ENCODE peak calls at places on chromosome 20, in six cellular contexts. S, K, J, E, M and Z are unnamed samples.
A peak's percentile ranks its signal among the peaks of the same experiment; 100 is the strongest.

GRCh38 chr20:52251827-52252226 is 60.2 kb upstream of the ZFP64 start:
- DNase-seq in K (no peak), S (no peak), M (no peak), E (no peak), J (no peak), Z (no peak)

GRCh38 chr20:420721-421574 is 12.8 kb downstream of the RBCK1 start:
- DNase-seq in K (no peak), S (peak; percentile 66), J (peak; percentile 74), E (no peak), M (peak; percentile 49), Z (no peak)

GRCh38 chr20:41398408-41398807 is 31.8 kb upstream of the EMILIN3 start:
- DNase-seq in E (no peak), M (no peak), S (no peak), J (no peak), K (no peak), Z (no peak)

GRCh38 chr20:13147071-13147961 is 73.8 kb upstream of the ISM1 start:
- DNase-seq in K (no peak), J (no peak), S (no peak), M (no peak), E (no peak), Z (no peak)

GRCh38 chr20:50870572-50871161 is 60.6 kb downstream of the ADNP start:
- DNase-seq in E (peak; percentile 73), K (peak; percentile 86), M (no peak), S (peak; percentile 98), J (peak; percentile 94), Z (no peak)

GRCh38 chr20:61940976-61941720 is 124.5 kb downstream of the TAF4 start:
- DNase-seq in S (no peak), M (no peak), K (no peak), J (peak; percentile 5), E (no peak), Z (no peak)

GRCh38 chr20:61205769-61206168 is 46.3 kb upstream of the CDH4 start:
- DNase-seq in J (no peak), M (no peak), E (no peak), K (no peak), S (no peak), Z (no peak)

GRCh38 chr20:35311409-35311808 is 19.2 kb upstream of the FAM83C start:
- DNase-seq in K (no peak), E (no peak), M (peak; percentile 79), J (no peak), S (peak; percentile 22), Z (no peak)

GRCh38 chr20:25039697-25040437 is 18.1 kb downstream of the ACSS1 start:
- DNase-seq in S (no peak), J (no peak), E (no peak), M (no peak), K (no peak), Z (no peak)

GRCh38 chr20:35831029-35831428 is 59.2 kb downstream of the PHF20 start:
- DNase-seq in M (no peak), E (no peak), S (no peak), J (no peak), K (no peak), Z (no peak)

GRCh38 chr20:47330933-47331708 is 25.4 kb downstream of the ZMYND8 start:
- DNase-seq in K (no peak), S (no peak), E (no peak), M (peak; percentile 94), J (no peak), Z (no peak)

GRCh38 chr20:6562111-6562510 is 205.4 kb upstream of the BMP2 start:
- DNase-seq in E (no peak), M (no peak), J (no peak), S (no peak), K (no peak), Z (no peak)

GRCh38 chr20:63537525-63538203 is 488 bp upstream of the PTK6 start:
- DNase-seq in E (peak; percentile 86), J (peak; percentile 87), S (peak; percentile 92), M (peak; percentile 90), K (peak; percentile 71), Z (peak; percentile 93)

GRCh38 chr20:48731581-48731980 is 96.2 kb downstream of the PREX1 start:
- DNase-seq in J (no peak), S (no peak), M (no peak), E (no peak), K (no peak), Z (no peak)

GRCh38 chr20:59976196-59976847 is 18.1 kb downstream of the CDH26 start:
- DNase-seq in K (no peak), M (no peak), S (no peak), J (no peak), E (no peak), Z (no peak)

GRCh38 chr20:38177201-38177600 is 12.1 kb upstream of the TGM2 start:
- DNase-seq in E (no peak), M (no peak), J (no peak), S (no peak), K (no peak), Z (no peak)

GRCh38 chr20:10508468-10509251 is 73.6 kb downstream of the SLX4IP start:
- DNase-seq in E (no peak), S (no peak), M (peak; percentile 34), J (no peak), K (no peak), Z (no peak)

GRCh38 chr20:32390999-32391398 is 32.9 kb downstream of the ASXL1 start:
- DNase-seq in M (no peak), J (no peak), S (no peak), E (no peak), K (no peak), Z (no peak)

GRCh38 chr20:54212871-54213270 is 5.0 kb downstream of the PFDN4 start:
- DNase-seq in M (no peak), E (no peak), S (no peak), K (no peak), J (no peak), Z (no peak)

GRCh38 chr20:54217762-54218161 is 9.9 kb downstream of the PFDN4 start:
- DNase-seq in E (no peak), K (no peak), J (no peak), S (peak; percentile 54), M (no peak), Z (no peak)

GRCh38 chr20:54212226-54212625 is 4.3 kb downstream of the PFDN4 start:
- DNase-seq in M (no peak), K (no peak), E (no peak), J (no peak), S (no peak), Z (no peak)

GRCh38 chr20:54215157-54215789 is 7.4 kb downstream of the PFDN4 start:
- DNase-seq in E (no peak), M (no peak), K (no peak), J (no peak), S (no peak), Z (no peak)

DNA sequence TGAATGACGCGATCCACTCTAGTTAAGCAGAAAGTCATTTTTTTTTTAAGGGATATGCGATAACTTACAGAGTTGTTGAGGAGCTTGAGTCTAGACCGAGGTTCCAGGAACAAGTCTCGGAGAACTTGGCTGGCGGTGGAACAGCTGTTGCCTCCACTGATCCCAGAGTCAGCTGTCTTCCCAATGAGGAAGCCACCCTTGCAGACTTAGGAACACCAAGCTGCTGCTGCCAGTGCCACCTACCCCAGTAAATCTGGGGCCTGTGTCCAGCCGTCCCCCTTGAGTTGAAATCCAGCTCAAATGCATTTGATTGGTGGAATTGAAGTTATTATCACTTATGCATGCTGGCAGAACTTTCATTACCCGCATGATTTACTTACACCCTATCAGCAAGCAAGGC is 6.7 kb downstream of the PFDN4 start:
- DNase-seq in E (no peak), S (no peak), K (no peak), J (no peak), M (no peak), Z (no peak)
- TF ChIP-seq CREB1 in E (no peak), S (no peak), K (no peak), J (no peak), M (no peak), Z (no peak)

GRCh38 chr20:21390768-21391167 is 6.6 kb downstream of the NKX2-4 start:
- DNase-seq in K (no peak), M (no peak), S (peak; percentile 47), E (no peak), J (no peak), Z (no peak)
- TF ChIP-seq CREB1 in K (no peak), M (no peak), S (no peak), E (no peak), J (no peak), Z (no peak)

GRCh38 chr20:4038676-4039075 is 23.3 kb upstream of the RNF24 start:
- DNase-seq in K (no peak), M (no peak), S (no peak), J (no peak), E (no peak), Z (no peak)

GRCh38 chr20:4040283-4041179 is 25.2 kb upstream of the RNF24 start:
- DNase-seq in S (no peak), M (no peak), E (no peak), J (no peak), K (no peak), Z (no peak)

GRCh38 chr20:4041748-4042411 is 26.5 kb upstream of the RNF24 start:
- DNase-seq in K (no peak), J (no peak), S (no peak), E (no peak), M (peak; percentile 83), Z (no peak)

GRCh38 chr20:4036351-4036750 is 21.0 kb upstream of the RNF24 start:
- DNase-seq in K (no peak), M (no peak), E (no peak), J (no peak), S (no peak), Z (no peak)

DNA sequence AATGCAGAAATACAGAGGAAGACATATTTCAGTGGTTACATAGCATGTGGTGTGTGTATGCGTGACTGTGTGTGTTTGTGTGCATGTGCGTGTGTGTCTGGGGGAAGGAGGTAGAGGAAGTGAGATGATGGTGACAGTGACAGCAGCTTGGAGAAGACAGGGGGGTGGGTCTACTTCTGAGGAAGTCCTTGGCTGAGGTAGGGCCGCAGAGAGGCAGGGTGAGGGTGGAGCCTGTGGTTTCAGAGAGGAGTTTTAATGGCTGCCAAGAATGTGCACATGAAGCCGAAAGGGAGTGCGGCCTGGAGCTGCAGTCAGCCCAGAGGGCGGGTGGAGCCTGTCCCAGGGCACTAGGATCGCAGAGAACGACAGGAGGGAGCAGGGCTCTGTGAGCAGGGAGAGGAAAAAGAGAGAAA is 22.7 kb upstream of the RNF24 start:
- DNase-seq in K (no peak), M (peak; percentile 86), S (peak; percentile 65), E (no peak), J (peak; percentile 47), Z (peak; percentile 75)
- TF ChIP-seq CREB1 in K (no peak), M (no peak), S (no peak), E (no peak), J (no peak), Z (peak; percentile 83)

GRCh38 chr20:19777311-19777710 is 19.3 kb downstream of the RIN2 start:
- DNase-seq in E (no peak), S (no peak), M (no peak), J (no peak), K (no peak), Z (no peak)

GRCh38 chr20:19778404-19778803 is 20.3 kb downstream of the RIN2 start:
- DNase-seq in E (no peak), J (no peak), K (no peak), M (no peak), S (no peak), Z (no peak)

GRCh38 chr20:19780261-19780660 is 22.2 kb downstream of the RIN2 start:
- DNase-seq in S (no peak), J (no peak), E (no peak), M (no peak), K (no peak), Z (no peak)

GRCh38 chr20:19779634-19780033 is 21.6 kb downstream of the RIN2 start:
- DNase-seq in K (no peak), M (no peak), E (no peak), S (no peak), J (no peak), Z (peak; percentile 38)

GRCh38 chr20:19777981-19778380 is 19.9 kb downstream of the RIN2 start:
- DNase-seq in E (no peak), M (no peak), S (no peak), J (no peak), K (no peak), Z (no peak)
- TF ChIP-seq CREB1 in E (no peak), M (no peak), S (no peak), J (no peak), K (no peak), Z (no peak)